ENCODE peak calls at places on chromosomes 12 and 14, in eight cellular contexts. V is neuronal stem cell; S is A549; O is adrenal gland; J is effector memory CD4-positive, alpha-beta T cell; Y is small intestine; E is neural progenitor cell; U is right lobe of liver. W is an unnamed sample.

GRCh38 chr12:65335021-65335714 is 56.7 kb downstream of the MSRB3 start:
- DNase-seq in V (no peak), S (peak; percentile 25), O (no peak), J (no peak), Y (peak; percentile 29), E (no peak), U (no peak), W (peak; percentile 21)

GRCh38 chr12:120631097-120631496 is 9.3 kb upstream of the CABP1 start:
- DNase-seq in V (no peak), S (no peak), O (no peak), J (no peak), Y (no peak), E (no peak), U (no peak), W (no peak)

GRCh38 chr14:66405158-66405557 is 81.0 kb upstream of the CCDC196 start:
- DNase-seq in V (no peak), S (no peak), O (no peak), J (no peak), Y (no peak), E (peak; percentile 41), U (no peak), W (peak; percentile 14)

GRCh38 chr14:104143071-104143470 is 4.7 kb downstream of the KIF26A start:
- DNase-seq in V (no peak), S (no peak), O (no peak), J (no peak), Y (no peak), E (no peak), U (peak; percentile 41), W (peak; percentile 9)

GRCh38 chr12:62933220-62933870 is 1.6 kb downstream of the PPM1H start:
- DNase-seq in V (no peak), S (peak; percentile 50), O (no peak), J (no peak), Y (peak; percentile 49), E (peak; percentile 57), U (no peak), W (peak; percentile 37)

GRCh38 chr14:68282479-68283377 is 463.1 kb downstream of the RAD51B start:
- DNase-seq in V (no peak), S (no peak), O (no peak), J (peak; percentile 22), Y (no peak), E (no peak), U (no peak), W (no peak)

GRCh38 chr12:91732086-91732485 is 413.6 kb downstream of the BTG1 start:
- DNase-seq in V (no peak), S (no peak), O (no peak), J (no peak), Y (no peak), E (no peak), U (no peak), W (no peak)

GRCh38 chr14:67218126-67218525 is 23.1 kb upstream of the PALS1 start:
- DNase-seq in V (no peak), S (no peak), O (no peak), J (no peak), Y (no peak), E (no peak), U (no peak), W (no peak)

GRCh38 chr12:107669946-107670345 is 15.7 kb upstream of the PWP1 start:
- DNase-seq in V (no peak), S (no peak), O (no peak), J (no peak), Y (no peak), E (no peak), U (no peak), W (no peak)

GRCh38 chr12:93540506-93540905 is 32.0 kb upstream of the SOCS2 start:
- DNase-seq in V (no peak), S (no peak), O (no peak), J (no peak), Y (no peak), E (no peak), U (no peak), W (no peak)

GRCh38 chr12:103783744-103784664 is 57.0 kb downstream of the NT5DC3 start:
- DNase-seq in V (no peak), S (no peak), O (no peak), J (no peak), Y (peak; percentile 8), E (no peak), U (peak; percentile 81), W (peak; percentile 34)

GRCh38 chr12:92973614-92974013 is 44.5 kb upstream of the EEA1 start:
- DNase-seq in V (no peak), S (peak; percentile 62), O (no peak), J (no peak), Y (no peak), E (no peak), U (no peak), W (no peak)

GRCh38 chr14:85556263-85556662 is 26.3 kb downstream of the FLRT2 start:
- DNase-seq in V (no peak), S (no peak), O (no peak), J (no peak), Y (no peak), E (no peak), U (no peak), W (no peak)

GRCh38 chr14:93648440-93649168 is 139.7 kb downstream of the PRIMA1 start:
- DNase-seq in V (no peak), S (peak; percentile 28), O (no peak), J (no peak), Y (peak; percentile 1), E (peak; percentile 61), U (no peak), W (no peak)

GRCh38 chr12:92593734-92594402 is 108.9 kb upstream of the PLEKHG7 start:
- DNase-seq in V (no peak), S (peak; percentile 97), O (peak; percentile 90), J (peak; percentile 82), Y (peak; percentile 77), E (no peak), U (no peak), W (peak; percentile 76)

GRCh38 chr12:47904647-47905312 is at the start of gene VDR:
- DNase-seq in V (peak; percentile 60), S (peak; percentile 87), O (peak; percentile 79), J (peak; percentile 65), Y (peak; percentile 91), E (peak; percentile 91), U (peak; percentile 86), W (peak; percentile 85)

GRCh38 chr12:51549637-51550036 is 41.4 kb upstream of the SCN8A start:
- DNase-seq in V (no peak), S (no peak), O (no peak), J (no peak), Y (no peak), E (no peak), U (no peak), W (no peak)

DNA sequence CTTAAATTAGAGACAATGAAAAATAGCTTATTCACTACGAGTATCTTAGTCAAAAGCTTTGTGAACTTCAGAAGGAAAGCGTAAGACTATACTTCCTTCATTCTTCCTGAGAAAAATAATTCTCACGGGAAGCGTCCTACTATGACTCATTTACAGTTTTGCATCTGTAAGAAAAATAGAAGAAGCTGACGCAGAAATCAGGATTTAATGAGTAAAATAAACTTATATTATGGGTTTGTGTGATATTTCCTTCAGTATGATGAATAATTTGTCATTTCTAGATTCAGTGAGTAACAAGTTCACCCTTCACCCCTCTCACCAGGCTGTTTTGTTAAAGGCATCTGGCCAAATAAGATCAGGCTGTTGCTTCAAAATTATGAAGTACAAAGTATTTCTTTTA is 17.8 kb upstream of the PDE3A start:
- DNase-seq in V (no peak), S (peak; percentile 18), O (no peak), J (no peak), Y (no peak), E (no peak), U (no peak), W (no peak)
- H3K27ac ChIP-seq in V (no peak overlapping the region), S (no peak overlapping the region), O (no peak overlapping the region), J (no peak overlapping the region), Y (no peak overlapping the region), E (no peak overlapping the region), U (no peak overlapping the region), W (no peak overlapping the region)

GRCh38 chr12:6226002-6226700 is 26.0 kb downstream of the CD9 start:
- DNase-seq in V (no peak), S (no peak), O (peak; percentile 82), J (no peak), Y (peak; percentile 52), E (no peak), U (peak; percentile 80), W (peak; percentile 22)

GRCh38 chr12:6228535-6229223 is 28.5 kb downstream of the CD9 start:
- DNase-seq in V (no peak), S (no peak), O (no peak), J (no peak), Y (peak; percentile 62), E (no peak), U (no peak), W (no peak)

GRCh38 chr12:6224550-6224949 is 24.4 kb downstream of the CD9 start:
- DNase-seq in V (no peak), S (no peak), O (peak; percentile 88), J (no peak), Y (no peak), E (no peak), U (no peak), W (no peak)

GRCh38 chr12:6225630-6226001 is 25.4 kb downstream of the CD9 start:
- DNase-seq in V (no peak), S (no peak), O (no peak), J (no peak), Y (no peak), E (no peak), U (no peak), W (no peak)

GRCh38 chr12:6226701-6227096 is 26.5 kb downstream of the CD9 start:
- DNase-seq in V (no peak), S (no peak), O (no peak), J (no peak), Y (no peak), E (no peak), U (peak; percentile 72), W (no peak)
- H3K4me3 ChIP-seq in V (no peak overlapping the region), S (no peak overlapping the region), O (no peak overlapping the region), J (no peak overlapping the region), Y (no peak overlapping the region), E (no peak overlapping the region), U (peak overlapping the region; percentile 25), W (no peak overlapping the region)

GRCh38 chr12:54697836-54698235 is 49.7 kb upstream of the DCD start:
- DNase-seq in V (no peak), S (no peak), O (no peak), J (no peak), Y (no peak), E (no peak), U (no peak), W (no peak)
- H3K27ac ChIP-seq in V (no peak overlapping the region), S (no peak overlapping the region), O (no peak overlapping the region), J (no peak overlapping the region), Y (no peak overlapping the region), E (no peak overlapping the region), U (no peak overlapping the region), W (no peak overlapping the region)

GRCh38 chr14:23565626-23566025 is 2.0 kb downstream of the AP1G2 start:
- DNase-seq in V (no peak), S (no peak), O (no peak), J (no peak), Y (no peak), E (no peak), U (no peak), W (no peak)

GRCh38 chr14:23564876-23565275 is 2.7 kb downstream of the AP1G2 start:
- DNase-seq in V (no peak), S (no peak), O (no peak), J (no peak), Y (no peak), E (no peak), U (no peak), W (no peak)

GRCh38 chr14:23567186-23568020 is at the start of gene AP1G2:
- DNase-seq in V (peak; percentile 65), S (peak; percentile 91), O (peak; percentile 91), J (peak; percentile 74), Y (peak; percentile 94), E (peak; percentile 84), U (peak; percentile 91), W (peak; percentile 93)

GRCh38 chr14:23566782-23567185 is 807 bp downstream of the AP1G2 start:
- DNase-seq in V (no peak), S (peak; percentile 30), O (no peak), J (no peak), Y (no peak), E (peak; percentile 39), U (peak; percentile 73), W (peak; percentile 76)

GRCh38 chr14:23566112-23566781 is 1.3 kb downstream of the AP1G2 start:
- DNase-seq in V (no peak), S (no peak), O (no peak), J (no peak), Y (no peak), E (no peak), U (no peak), W (no peak)
- H3K4me3 ChIP-seq in V (no peak overlapping the region), S (peak overlapping the region; percentile 62), O (no peak overlapping the region), J (no peak overlapping the region), Y (no peak overlapping the region), E (peak overlapping the region; percentile 73), U (no peak overlapping the region), W (no peak overlapping the region)